ENCODE peak calls at places on chromosomes 13 and 19, in ten cellular contexts. D is HCT116, C is transverse colon, L is body of pancreas, R is breast epithelium, B is ovary, T is adrenal gland, U is gastrocnemius medialis, Q is suprapubic skin, E is endothelial cell of umbilical vein. H is an unnamed sample. For H3K4me1, the result is how much of the 10 kb centered on the place peaks cover.

GRCh38 chr13:101514695-101515275 is 62.3 kb downstream of the ITGBL1 start:
- DNase-seq in B (no peak), D (peak), R (no peak), E (peak), Q (no peak), L (peak), U (no peak), C (no peak), T (peak), H (no peak)

GRCh38 chr19:35224681-35225604 is 3.6 kb downstream of the FAM187B start:
- DNase-seq in U (no peak), R (no peak), C (peak), B (no peak), Q (no peak), D (no peak), L (peak), E (no peak), T (peak), H (no peak)

GRCh38 chr13:28204690-28205443 is 66.5 kb downstream of the PAN3 start:
- DNase-seq in L (no peak), Q (no peak), D (no peak), B (no peak), E (no peak), T (no peak), R (no peak), U (no peak), C (no peak), H (no peak)

GRCh38 chr19:16873603-16874002 is 15.2 kb upstream of the F2RL3 start:
- DNase-seq in D (no peak), Q (no peak), C (no peak), T (no peak), U (no peak), L (no peak), R (no peak), B (no peak), E (no peak), H (no peak)

GRCh38 chr19:48698046-48698445 is 2.3 kb downstream of the FUT2 start:
- DNase-seq in C (peak), E (peak), L (peak), Q (no peak), D (no peak), T (no peak), B (no peak), R (no peak), U (no peak), H (no peak)

GRCh38 chr13:72537400-72537780 is 190.0 kb downstream of the MZT1 start:
- DNase-seq in C (no peak), T (no peak), R (no peak), E (no peak), Q (no peak), B (no peak), D (no peak), U (no peak), L (no peak), H (no peak)

GRCh38 chr13:91684746-91685145 is 286.3 kb downstream of the GPC5 start:
- DNase-seq in C (no peak), E (no peak), T (no peak), D (no peak), U (no peak), Q (no peak), R (no peak), L (no peak), B (no peak), H (no peak)

GRCh38 chr13:110394371-110394841 is 87.3 kb downstream of the COL4A2 start:
- DNase-seq in L (no peak), C (no peak), T (no peak), U (no peak), Q (no peak), R (no peak), E (no peak), D (no peak), B (no peak), H (no peak)

GRCh38 chr13:100209857-100210580 is 121.1 kb downstream of the PCCA start:
- DNase-seq in C (no peak), B (no peak), R (no peak), T (no peak), U (no peak), Q (no peak), L (no peak), D (peak), E (peak), H (no peak)

GRCh38 chr19:28213476-28214082 is 999.4 kb downstream of the UQCRFS1 start:
- DNase-seq in C (no peak), U (no peak), R (no peak), E (no peak), L (no peak), B (no peak), D (no peak), T (peak), Q (no peak), H (no peak)

GRCh38 chr13:32142956-32143375 is 111.4 kb downstream of the FRY start:
- DNase-seq in U (no peak), L (no peak), D (no peak), R (no peak), C (no peak), E (peak), Q (no peak), B (no peak), T (no peak), H (no peak)

GRCh38 chr19:18467978-18468377 is 30.0 kb upstream of the ISYNA1 start:
- DNase-seq in T (no peak), Q (no peak), R (no peak), L (no peak), U (no peak), C (no peak), B (no peak), D (no peak), E (no peak), H (no peak)

GRCh38 chr19:17429661-17430101 is 9.8 kb downstream of the MVB12A start:
- DNase-seq in L (no peak), T (peak), E (no peak), B (peak), U (peak), R (no peak), C (no peak), Q (no peak), D (no peak), H (no peak)

GRCh38 chr13:90107658-90108057 is 1239.8 kb upstream of the MIR17HG start:
- DNase-seq in E (no peak), T (no peak), D (no peak), Q (no peak), L (no peak), C (peak), B (no peak), R (no peak), U (no peak), H (no peak)

GRCh38 chr13:110887955-110888333 is 26.9 kb downstream of the ANKRD10 start:
- DNase-seq in B (no peak), Q (no peak), E (no peak), R (no peak), T (no peak), L (no peak), D (no peak), U (no peak), C (no peak), H (no peak)

GRCh38 chr19:38135150-38135998 is 88.6 kb downstream of the DPF1 start:
- DNase-seq in L (no peak), B (no peak), T (no peak), C (no peak), R (no peak), U (peak), Q (no peak), E (no peak), D (no peak), H (no peak)

GRCh38 chr19:47776568-47776967 is 1.9 kb upstream of the SELENOW start:
- DNase-seq in B (no peak), C (no peak), L (peak), E (peak), T (no peak), D (no peak), R (no peak), Q (no peak), U (no peak), H (peak)

GRCh38 chr13:95403349-95404140 is 102.3 kb upstream of the ABCC4 start:
- DNase-seq in B (peak), T (peak), E (no peak), Q (no peak), L (no peak), R (no peak), C (no peak), U (no peak), D (no peak), H (no peak)

GRCh38 chr13:54875111-54875510 is 1846.5 kb downstream of the OLFM4 start:
- DNase-seq in U (no peak), E (no peak), D (no peak), L (no peak), C (no peak), Q (no peak), T (no peak), B (no peak), R (no peak), H (no peak)

GRCh38 chr19:1408300-1409203 is 1.2 kb downstream of the DAZAP1 start:
- DNase-seq in Q (no peak), U (no peak), L (peak), C (peak), B (no peak), T (peak), D (no peak), R (no peak), E (peak), H (no peak)

GRCh38 chr19:47540748-47541147 is 25.9 kb upstream of the NAPA start:
- DNase-seq in C (no peak), L (no peak), B (no peak), U (no peak), E (no peak), D (no peak), R (no peak), T (no peak), Q (no peak), H (no peak)

GRCh38 chr13:22499919-22500318 is 680.9 kb upstream of the SGCG start:
- DNase-seq in T (no peak), C (no peak), U (no peak), R (no peak), L (no peak), B (no peak), E (no peak), D (no peak), Q (no peak), H (no peak)

GRCh38 chr13:32496574-32497160 is 41.9 kb downstream of the N4BP2L2 start:
- DNase-seq in E (no peak), B (no peak), T (no peak), Q (no peak), C (no peak), L (no peak), D (no peak), U (no peak), R (no peak), H (no peak)

GRCh38 chr13:30235206-30235605 is 72.1 kb downstream of the KATNAL1 start:
- DNase-seq in T (no peak), R (no peak), E (no peak), B (no peak), L (no peak), U (no peak), D (no peak), Q (no peak), C (no peak), H (no peak)

GRCh38 chr13:73544175-73544574 is 485.4 kb downstream of the KLF5 start:
- DNase-seq in Q (no peak), T (no peak), L (no peak), D (no peak), E (no peak), C (no peak), B (no peak), R (no peak), U (no peak), H (no peak)

GRCh38 chr13:96898212-96898611 is 96.1 kb downstream of the OXGR1 start:
- DNase-seq in L (no peak), B (no peak), D (no peak), E (no peak), T (no peak), R (no peak), U (no peak), Q (no peak), C (no peak), H (no peak)

GRCh38 chr13:95503662-95504061 is 48.9 kb upstream of the CLDN10 start:
- DNase-seq in B (no peak), U (no peak), L (no peak), Q (no peak), R (no peak), C (no peak), T (no peak), E (no peak), D (no peak), H (no peak)

GRCh38 chr13:110047511-110047910 is 259.4 kb downstream of the COL4A1 start:
- DNase-seq in R (no peak), T (no peak), E (peak), L (peak), D (no peak), C (no peak), B (peak), Q (no peak), U (no peak), H (peak)

DNA sequence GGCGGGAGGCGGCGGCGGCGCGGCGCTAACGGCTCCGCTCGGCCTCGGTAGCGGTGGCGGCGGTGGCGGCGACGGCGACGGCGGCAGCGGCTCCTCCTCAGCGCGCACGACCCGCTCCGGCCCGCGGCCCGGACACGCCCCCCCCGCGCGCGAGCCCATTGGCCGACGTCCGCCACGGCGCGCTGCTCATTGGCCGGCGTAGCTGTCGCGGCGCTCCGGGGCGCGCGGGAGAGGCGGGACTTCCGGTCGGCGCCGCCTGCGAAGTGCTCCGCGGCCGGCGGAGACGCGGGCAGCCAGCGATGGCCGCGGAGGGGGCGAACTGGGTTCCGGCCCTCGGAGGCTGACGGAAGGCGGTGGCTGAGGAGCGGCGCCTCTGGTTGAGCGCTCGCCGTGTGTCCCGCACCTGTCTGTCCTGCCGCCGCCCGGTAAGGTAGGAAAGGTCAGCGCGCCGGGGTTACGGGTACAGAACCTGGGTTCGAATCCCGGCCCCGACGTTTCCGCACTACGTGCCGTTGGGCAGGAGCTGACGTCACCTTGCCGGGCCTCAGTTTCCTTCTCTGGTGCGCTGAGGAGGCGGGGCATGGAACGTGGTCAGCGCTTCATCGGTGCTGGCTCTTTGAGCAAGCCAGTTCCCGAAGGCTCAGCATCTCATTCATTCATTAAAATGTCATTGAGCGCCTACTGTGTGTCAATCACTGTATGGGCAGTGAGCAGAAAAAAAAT is at the start of gene ELAVL1:
- DNase-seq in L (peak), T (peak), E (peak), Q (peak), R (peak), U (peak), C (peak), D (peak), B (peak), H (peak)
- TF ChIP-seq POLR2A in L (no peak), T (peak), E (peak), Q (peak), R (no peak), U (peak), C (no peak), D (peak), B (peak), H (peak)

GRCh38 chr19:45173816-45174215 is 4.2 kb downstream of the TRAPPC6A start:
- DNase-seq in C (no peak), Q (no peak), T (no peak), D (no peak), E (no peak), B (no peak), L (no peak), R (no peak), U (no peak), H (no peak)

GRCh38 chr19:45172611-45173208 is 5.3 kb downstream of the TRAPPC6A start:
- DNase-seq in L (no peak), T (no peak), D (no peak), U (no peak), E (no peak), C (no peak), Q (no peak), R (no peak), B (no peak), H (no peak)

GRCh38 chr19:45171211-45171623 is 6.8 kb downstream of the TRAPPC6A start:
- DNase-seq in C (no peak), R (no peak), Q (no peak), D (no peak), B (no peak), T (no peak), E (peak), U (no peak), L (no peak), H (no peak)

GRCh38 chr19:45170146-45171106 is 7.6 kb downstream of the TRAPPC6A start:
- DNase-seq in L (no peak), T (no peak), R (no peak), C (no peak), U (no peak), Q (no peak), B (no peak), E (no peak), D (no peak), H (no peak)

DNA sequence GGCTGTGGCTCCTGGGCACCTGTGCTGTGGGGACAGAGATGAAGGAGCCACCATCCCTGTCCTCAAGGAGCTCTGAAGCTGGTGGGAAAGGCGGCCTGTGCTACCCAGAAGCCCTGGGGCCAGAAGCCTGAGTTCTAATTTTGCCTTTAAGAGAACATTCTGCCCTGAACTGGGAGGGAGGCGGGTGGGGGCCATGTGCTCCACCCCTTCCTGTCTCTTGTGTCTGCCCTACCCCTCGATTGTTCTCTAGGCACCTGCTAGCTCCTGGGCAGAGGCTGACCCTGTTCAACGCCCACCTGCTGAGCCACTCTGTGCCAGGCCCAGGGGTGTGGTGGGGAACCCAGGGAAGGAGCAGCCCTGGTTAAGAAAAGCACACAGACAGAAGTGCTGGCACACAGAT is 5.9 kb downstream of the TRAPPC6A start:
- DNase-seq in B (no peak), E (no peak), U (no peak), T (no peak), R (no peak), C (no peak), D (no peak), Q (no peak), L (no peak), H (no peak)
- H3K4me1 ChIP-seq in B (under half), E (under half), U (under half), T (under half), R (under half), C (under half), D (under half), Q (under half), L (under half), H (under half)

GRCh38 chr19:23075031-23075733 is 41.6 kb upstream of the ZNF730 start:
- DNase-seq in U (no peak), D (no peak), E (peak), Q (peak), L (peak), C (peak), B (peak), T (peak), R (no peak), H (peak)
- TF ChIP-seq POLR2A in U (no peak), D (no peak), E (no peak), Q (no peak), L (no peak), C (no peak), B (no peak), T (no peak), R (no peak), H (no peak)

GRCh38 chr13:23634897-23635296 is 64.7 kb downstream of the TNFRSF19 start:
- DNase-seq in T (no peak), U (no peak), R (no peak), B (no peak), D (no peak), E (no peak), L (no peak), Q (no peak), C (no peak), H (no peak)

GRCh38 chr13:23630349-23631093 is 60.3 kb downstream of the TNFRSF19 start:
- DNase-seq in D (no peak), Q (no peak), B (no peak), T (no peak), L (no peak), U (no peak), C (no peak), R (no peak), E (no peak), H (no peak)

GRCh38 chr13:23632741-23633140 is 62.5 kb downstream of the TNFRSF19 start:
- DNase-seq in L (no peak), Q (no peak), C (no peak), T (no peak), R (no peak), U (no peak), B (no peak), D (no peak), E (no peak), H (no peak)

GRCh38 chr13:23629566-23630272 is 59.5 kb downstream of the TNFRSF19 start:
- DNase-seq in T (no peak), Q (no peak), D (no peak), E (no peak), C (no peak), L (peak), U (no peak), B (no peak), R (no peak), H (peak)

GRCh38 chr13:23631676-23632622 is 61.7 kb downstream of the TNFRSF19 start:
- DNase-seq in U (no peak), T (no peak), B (no peak), E (no peak), L (no peak), Q (no peak), C (no peak), D (no peak), R (no peak), H (no peak)
- H3K4me1 ChIP-seq in U (under half), T (under half), B (under half), E (under half), L (under half), Q (under half), C (under half), D (under half), R (under half), H (under half)

DNA sequence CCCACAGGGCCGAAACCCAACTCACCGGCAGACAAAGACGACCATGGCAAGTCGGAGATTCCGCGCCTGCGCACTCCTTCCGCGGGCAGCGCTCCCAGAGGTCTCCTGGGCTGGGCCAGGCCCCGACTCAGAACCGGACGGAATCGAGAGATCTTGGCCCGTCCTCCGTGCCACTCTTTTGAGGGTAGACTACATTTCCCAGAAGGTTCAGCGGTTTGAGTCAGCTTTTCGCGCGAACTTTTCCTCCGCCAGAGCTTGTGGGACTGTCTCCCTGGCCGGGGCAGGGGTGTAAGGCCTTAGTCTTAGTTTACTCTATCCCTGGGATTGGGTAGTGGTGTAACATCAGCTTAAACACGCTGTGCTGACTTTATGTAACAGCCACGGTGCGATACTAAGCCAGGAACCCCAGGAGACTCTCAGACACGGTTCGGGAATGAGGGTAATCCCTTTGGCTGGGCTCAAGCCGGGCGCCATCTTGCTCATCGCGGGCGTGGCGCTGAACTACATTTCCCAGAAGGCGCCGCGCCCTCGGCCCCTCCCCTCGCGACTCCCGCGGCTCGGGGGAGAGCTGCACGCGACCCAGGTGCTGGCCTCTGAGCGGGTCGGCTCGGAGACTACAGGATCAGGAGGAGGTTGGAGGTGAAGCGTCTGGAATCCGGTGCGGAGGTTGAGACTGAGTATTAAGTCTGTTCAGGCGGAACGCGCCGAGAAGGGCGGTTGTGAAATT is at the start of gene ZNF260:
- DNase-seq in C (peak), L (peak), E (peak), R (peak), T (peak), U (peak), B (peak), Q (peak), D (no peak), H (peak)
- TF ChIP-seq POLR2A in C (peak), L (peak), E (peak), R (no peak), T (peak), U (peak), B (peak), Q (peak), D (no peak), H (peak)

GRCh38 chr13:35856084-35856483 is 275.1 kb downstream of the DCLK1 start:
- DNase-seq in E (no peak), D (no peak), B (no peak), R (no peak), L (no peak), T (no peak), Q (no peak), U (no peak), C (no peak), H (no peak)
- H3K4me1 ChIP-seq in E (under half), D (under half), B (under half), R (under half), L (under half), T (under half), Q (under half), U (under half), C (under half), H (under half)